ENCODE peak calls at places on chromosomes 7 and 10, in six cellular contexts. P is lower lobe of right lung; R is MCF 10A; Y is T47D; K is NCI-H1092; C is effector memory CD4-positive, alpha-beta T cell. H is an unnamed sample.
A peak's percentile ranks its signal among the peaks of the same experiment; 100 is the strongest.

GRCh38 chr7:110309941-110310340 is 781.0 kb upstream of the LRRN3 start:
- DNase-seq in P (no peak), R (no peak), Y (no peak), K (no peak), C (no peak), H (no peak)

GRCh38 chr7:51242007-51242691 is 74.5 kb downstream of the COBL start:
- DNase-seq in P (no peak), R (peak; percentile 34), Y (peak; percentile 87), K (no peak), C (no peak), H (no peak)

GRCh38 chr10:110284262-110284661 is 20.5 kb downstream of the SMNDC1 start:
- DNase-seq in P (no peak), R (no peak), Y (no peak), K (no peak), C (no peak), H (no peak)

GRCh38 chr7:104986623-104987259 is 27.3 kb upstream of the KMT2E start:
- DNase-seq in P (no peak), R (no peak), Y (no peak), K (no peak), C (no peak), H (no peak)

GRCh38 chr7:24826662-24827020 is 69.4 kb upstream of the GSDME start:
- DNase-seq in P (no peak), R (peak; percentile 24), Y (no peak), K (no peak), C (no peak), H (no peak)

GRCh38 chr10:6211341-6212265 is 8.9 kb downstream of the PFKFB3 start:
- DNase-seq in P (no peak), R (no peak), Y (peak; percentile 33), K (no peak), C (no peak), H (no peak)

GRCh38 chr10:78779339-78779955 is 289.3 kb upstream of the ZMIZ1 start:
- DNase-seq in P (no peak), R (peak; percentile 24), Y (no peak), K (no peak), C (no peak), H (no peak)

GRCh38 chr7:85508642-85509429 is 322.0 kb upstream of the SEMA3D start:
- DNase-seq in P (no peak), R (no peak), Y (no peak), K (no peak), C (no peak), H (no peak)

GRCh38 chr10:77599651-77600050 is 38.0 kb downstream of the KCNMA1 start:
- DNase-seq in P (no peak), R (no peak), Y (no peak), K (no peak), C (no peak), H (no peak)

GRCh38 chr10:15211464-15211979 is 43.0 kb upstream of the NMT2 start:
- DNase-seq in P (no peak), R (peak; percentile 59), Y (no peak), K (no peak), C (no peak), H (no peak)

GRCh38 chr10:88542522-88542921 is 40.6 kb downstream of the RNLS start:
- DNase-seq in P (no peak), R (no peak), Y (no peak), K (no peak), C (no peak), H (no peak)

GRCh38 chr7:43769791-43770465 is 11.4 kb downstream of the BLVRA start:
- DNase-seq in P (no peak), R (no peak), Y (no peak), K (no peak), C (no peak), H (no peak)

GRCh38 chr10:131520206-131520605 is 208.7 kb upstream of the TCERG1L start:
- DNase-seq in P (no peak), R (no peak), Y (no peak), K (no peak), C (no peak), H (no peak)

GRCh38 chr7:14902589-14902963 is at the start of gene DGKB:
- DNase-seq in P (peak; percentile 10), R (no peak), Y (peak; percentile 29), K (peak; percentile 69), C (no peak), H (peak; percentile 72)

GRCh38 chr7:112205348-112206237 is 606 bp downstream of the DOCK4 start:
- DNase-seq in P (peak; percentile 80), R (peak; percentile 49), Y (peak; percentile 24), K (peak; percentile 65), C (no peak), H (peak; percentile 57)

GRCh38 chr7:78115876-78116275 is 317.3 kb downstream of the PHTF2 start:
- DNase-seq in P (no peak), R (no peak), Y (no peak), K (no peak), C (no peak), H (no peak)

GRCh38 chr7:141674201-141674671 is 27.7 kb downstream of the DENND11 start:
- DNase-seq in P (no peak), R (peak; percentile 91), Y (no peak), K (no peak), C (no peak), H (no peak)

GRCh38 chr10:73641272-73642060 is at the start of gene MYOZ1:
- DNase-seq in P (no peak), R (no peak), Y (peak; percentile 34), K (no peak), C (no peak), H (no peak)

GRCh38 chr7:38855867-38856266 is 53.1 kb downstream of the VPS41 start:
- DNase-seq in P (no peak), R (peak; percentile 5), Y (no peak), K (no peak), C (no peak), H (no peak)

GRCh38 chr7:77644774-77645173 is 51.5 kb upstream of the RSBN1L start:
- DNase-seq in P (no peak), R (no peak), Y (peak; percentile 46), K (no peak), C (no peak), H (no peak)

GRCh38 chr10:8752146-8752843 is 697.8 kb downstream of the GATA3 start:
- DNase-seq in P (no peak), R (no peak), Y (peak; percentile 84), K (no peak), C (no peak), H (no peak)

GRCh38 chr10:44310762-44311562 is 73.9 kb downstream of the CXCL12 start:
- DNase-seq in P (peak; percentile 88), R (no peak), Y (peak; percentile 90), K (no peak), C (peak; percentile 31), H (peak; percentile 2)

GRCh38 chr10:23402856-23403255 is 36.0 kb upstream of the OTUD1 start:
- DNase-seq in P (no peak), R (no peak), Y (no peak), K (no peak), C (no peak), H (no peak)

GRCh38 chr7:27771111-27771510 is 31.1 kb downstream of the TAX1BP1 start:
- DNase-seq in P (no peak), R (peak; percentile 59), Y (no peak), K (no peak), C (no peak), H (no peak)

GRCh38 chr10:126247454-126247975 is 140.8 kb downstream of the ADAM12 start:
- DNase-seq in P (peak; percentile 65), R (peak; percentile 94), Y (no peak), K (no peak), C (no peak), H (no peak)

GRCh38 chr7:73717991-73718405 is 1.5 kb downstream of the STX1A start:
- DNase-seq in P (no peak), R (peak; percentile 93), Y (no peak), K (no peak), C (peak; percentile 74), H (no peak)

GRCh38 chr10:128633864-128634541 is 507.8 kb upstream of the MKI67 start:
- DNase-seq in P (no peak), R (no peak), Y (no peak), K (no peak), C (no peak), H (no peak)

GRCh38 chr7:11192506-11192905 is 218.8 kb downstream of the PHF14 start:
- DNase-seq in P (no peak), R (no peak), Y (no peak), K (no peak), C (no peak), H (no peak)

GRCh38 chr10:64101611-64102263 is 580.5 kb downstream of the REEP3 start:
- DNase-seq in P (no peak), R (no peak), Y (peak; percentile 74), K (no peak), C (no peak), H (no peak)

GRCh38 chr7:16719699-16720098 is 33.9 kb upstream of the TSPAN13 start:
- DNase-seq in P (no peak), R (no peak), Y (no peak), K (no peak), C (no peak), H (no peak)

GRCh38 chr7:74183142-74183541 is 9.0 kb downstream of the EIF4H start:
- DNase-seq in P (no peak), R (peak; percentile 23), Y (peak; percentile 59), K (no peak), C (no peak), H (no peak)

GRCh38 chr10:127279334-127279774 is 83.0 kb upstream of the INSYN2A start:
- DNase-seq in P (no peak), R (no peak), Y (no peak), K (no peak), C (no peak), H (no peak)

GRCh38 chr10:58164517-58164916 is 103.2 kb downstream of the IPMK start:
- DNase-seq in P (no peak), R (no peak), Y (no peak), K (no peak), C (no peak), H (no peak)

GRCh38 chr10:71442000-71442399 is 45.3 kb downstream of the CDH23 start:
- DNase-seq in P (no peak), R (no peak), Y (no peak), K (no peak), C (no peak), H (no peak)

GRCh38 chr7:70523626-70524351 is 608.2 kb upstream of the GALNT17 start:
- DNase-seq in P (no peak), R (no peak), Y (no peak), K (no peak), C (no peak), H (no peak)